ENCODE peak calls at places on chromosome 14, in five cellular contexts. L is T-helper 9 cell, E is ELR, Y is stomach, N is ureter. X is an unnamed sample.
A peak's percentile ranks its signal among the peaks of the same experiment; 100 is the strongest.

GRCh38 chr14:65200454-65200853 is 98.1 kb upstream of the MAX start:
- DNase-seq in L (no peak), E (peak; percentile 26), Y (no peak), N (no peak), X (no peak)

GRCh38 chr14:92844220-92844619 is 50.1 kb downstream of the GOLGA5 start:
- DNase-seq in L (no peak), E (no peak), Y (no peak), N (no peak), X (no peak)

GRCh38 chr14:92316116-92316515 is 6.8 kb upstream of the SLC24A4 start:
- DNase-seq in L (no peak), E (no peak), Y (no peak), N (no peak), X (no peak)

GRCh38 chr14:35416108-35416750 is 11.7 kb upstream of the NFKBIA start:
- DNase-seq in L (peak; percentile 56), E (peak; percentile 39), Y (no peak), N (no peak), X (no peak)

GRCh38 chr14:97634786-97635185 is 837.6 kb downstream of the VRK1 start:
- DNase-seq in L (no peak), E (no peak), Y (no peak), N (no peak), X (no peak)

GRCh38 chr14:50844397-50844796 is 13.4 kb upstream of the NIN start:
- DNase-seq in L (no peak), E (no peak), Y (no peak), N (no peak), X (no peak)

GRCh38 chr14:34368971-34369665 is 92.9 kb downstream of the SPTSSA start:
- DNase-seq in L (no peak), E (no peak), Y (no peak), N (no peak), X (no peak)

GRCh38 chr14:62546862-62547474 is 498.3 kb downstream of the KCNH5 start:
- DNase-seq in L (no peak), E (no peak), Y (no peak), N (no peak), X (no peak)

GRCh38 chr14:70052990-70053389 is 135.8 kb downstream of the SLC8A3 start:
- DNase-seq in L (no peak), E (peak; percentile 28), Y (no peak), N (no peak), X (no peak)

GRCh38 chr14:50719911-50720759 is 52.0 kb upstream of the SAV1 start:
- DNase-seq in L (no peak), E (no peak), Y (no peak), N (no peak), X (no peak)

GRCh38 chr14:92503756-92504491 is 9.7 kb upstream of the RIN3 start:
- DNase-seq in L (no peak), E (peak; percentile 96), Y (no peak), N (no peak), X (no peak)

GRCh38 chr14:21612324-21612723 is 22.4 kb downstream of the OR10G2 start:
- DNase-seq in L (no peak), E (peak; percentile 9), Y (no peak), N (no peak), X (no peak)

GRCh38 chr14:67526676-67527459 is 6.2 kb upstream of the PLEKHH1 start:
- DNase-seq in L (no peak), E (peak; percentile 64), Y (peak; percentile 42), N (no peak), X (peak; percentile 52)

GRCh38 chr14:99595524-99595923 is 8.5 kb downstream of the CCDC85C start:
- DNase-seq in L (no peak), E (no peak), Y (no peak), N (no peak), X (no peak)

GRCh38 chr14:36293824-36294223 is 26.6 kb downstream of the MBIP start:
- DNase-seq in L (no peak), E (peak; percentile 24), Y (no peak), N (no peak), X (no peak)

GRCh38 chr14:93799617-93800016 is 11.3 kb upstream of the PRIMA1 start:
- DNase-seq in L (no peak), E (no peak), Y (no peak), N (no peak), X (no peak)

GRCh38 chr14:104138098-104138890 is at the start of gene KIF26A:
- DNase-seq in L (no peak), E (no peak), Y (no peak), N (no peak), X (no peak)

GRCh38 chr14:63840981-63841380 is 11.8 kb upstream of the SYNE2 start:
- DNase-seq in L (peak; percentile 67), E (peak; percentile 20), Y (peak; percentile 36), N (no peak), X (peak; percentile 80)

GRCh38 chr14:78455896-78456435 is 285.8 kb downstream of the NRXN3 start:
- DNase-seq in L (no peak), E (no peak), Y (no peak), N (no peak), X (no peak)

GRCh38 chr14:99393059-99393655 is 87.5 kb downstream of the SETD3 start:
- DNase-seq in L (peak; percentile 27), E (peak; percentile 66), Y (peak; percentile 61), N (no peak), X (peak; percentile 57)

GRCh38 chr14:104281768-104282301 is 143.4 kb downstream of the KIF26A start:
- DNase-seq in L (no peak), E (no peak), Y (peak; percentile 21), N (peak; percentile 37), X (peak; percentile 66)

GRCh38 chr14:78245238-78245637 is 75.1 kb downstream of the NRXN3 start:
- DNase-seq in L (no peak), E (no peak), Y (peak; percentile 32), N (no peak), X (peak; percentile 69)

GRCh38 chr14:53331247-53331646 is 178.1 kb upstream of the DDHD1 start:
- DNase-seq in L (no peak), E (peak; percentile 90), Y (no peak), N (no peak), X (no peak)

GRCh38 chr14:91056361-91056760 is 4.1 kb downstream of the RPS6KA5 start:
- DNase-seq in L (no peak), E (no peak), Y (no peak), N (no peak), X (no peak)

X was measured in left colon.